ENCODE peak calls at places on chromosomes 11 and 22, in seven cellular contexts. V is nephron progenitor cell; X is A172; E is astrocyte; Y is GM12891; U is activated naive CD8-positive, alpha-beta T cell treated with anti-CD3 and anti-CD28 coated beads, Interleukin-2, amount 50 U/mL, for 24 hours; G is spleen. Z is an unnamed sample.

GRCh38 chr11:92123540-92123939 is 101.1 kb upstream of the FAT3 start:
- DNase-seq in V (no peak), U (no peak), Y (no peak), G (no peak), X (peak; percentile 52), E (peak; percentile 93), Z (no peak)

GRCh38 chr11:69499216-69499945 is 17.9 kb downstream of the LINC01488 start:
- DNase-seq in U (no peak), E (no peak), V (no peak), Y (no peak), X (no peak), G (peak; percentile 48), Z (no peak)

GRCh38 chr11:61273151-61274078 is 21.7 kb downstream of the VWCE start:
- DNase-seq in E (no peak), V (no peak), X (no peak), U (no peak), G (no peak), Y (no peak), Z (peak; percentile 46)

GRCh38 chr11:88338223-88338661 is 706 bp upstream of the CTSC start:
- DNase-seq in X (peak; percentile 27), G (peak; percentile 82), E (peak; percentile 67), Y (no peak), U (peak; percentile 54), V (peak; percentile 4), Z (peak; percentile 26)

GRCh38 chr11:118742304-118742703 is 48.7 kb downstream of the DDX6 start:
- DNase-seq in G (no peak), X (no peak), U (no peak), E (no peak), V (no peak), Y (no peak), Z (no peak)

GRCh38 chr11:11218287-11218986 is 134.6 kb downstream of the CSNK2A3 start:
- DNase-seq in E (no peak), V (no peak), U (no peak), X (no peak), Y (no peak), G (no peak), Z (no peak)

GRCh38 chr11:64396079-64396591 is 37.2 kb downstream of the RPS6KA4 start:
- DNase-seq in X (no peak), G (no peak), V (peak; percentile 32), E (no peak), U (no peak), Y (no peak), Z (no peak)

GRCh38 chr11:22467248-22467647 is 129.1 kb downstream of the SLC17A6 start:
- DNase-seq in U (no peak), X (no peak), V (no peak), Y (no peak), E (no peak), G (no peak), Z (no peak)

GRCh38 chr22:45860201-45860600 is 116.8 kb downstream of the WNT7B start:
- DNase-seq in U (no peak), X (no peak), G (no peak), V (no peak), Y (no peak), E (no peak), Z (no peak)

GRCh38 chr22:43239102-43239875 is 52.4 kb upstream of the TTLL12 start:
- DNase-seq in V (no peak), G (no peak), E (no peak), X (no peak), Y (no peak), U (no peak), Z (no peak)

GRCh38 chr11:117829369-117829725 is 4.8 kb upstream of the FXYD2 start:
- DNase-seq in U (no peak), X (no peak), V (no peak), E (no peak), G (peak; percentile 58), Y (no peak), Z (no peak)

GRCh38 chr11:87355614-87356013 is 317.9 kb downstream of the TMEM135 start:
- DNase-seq in G (no peak), X (no peak), U (no peak), E (no peak), Y (no peak), V (no peak), Z (no peak)